ENCODE peak calls at places on chromosomes 5 and 9, in five cellular contexts. D is aorta, L is spleen, W is cardiac muscle cell, E is right cardiac atrium. I is an unnamed sample. For H3K27me3, the result is how much of the 10 kb centered on the place peaks cover.

GRCh38 chr5:108481355-108481931 is 99.5 kb upstream of the FBXL17 start:
- DNase-seq in D (no peak), E (no peak), W (peak), L (no peak), I (peak)

GRCh38 chr5:178266581-178266980 is 34.0 kb upstream of the PHYKPL start:
- DNase-seq in L (no peak), D (no peak), W (no peak), E (no peak), I (no peak)

GRCh38 chr9:122383992-122384461 is 13.2 kb downstream of the PTGS1 start:
- DNase-seq in D (no peak), L (no peak), E (no peak), W (peak), I (no peak)

GRCh38 chr5:141691286-141691866 is 9.3 kb upstream of the ARAP3 start:
- DNase-seq in D (no peak), W (no peak), E (no peak), L (no peak), I (no peak)

GRCh38 chr5:9498541-9499497 is 47.1 kb downstream of the SEMA5A start:
- DNase-seq in E (no peak), W (peak), D (no peak), L (no peak), I (no peak)

GRCh38 chr9:21761309-21761901 is 41.0 kb upstream of the MTAP start:
- DNase-seq in D (no peak), E (no peak), L (no peak), W (no peak), I (peak)

GRCh38 chr5:56786346-56786745 is 29.0 kb upstream of the MAP3K1 start:
- DNase-seq in W (no peak), E (no peak), D (no peak), L (no peak), I (no peak)

GRCh38 chr5:156715287-156715686 is 134.8 kb upstream of the PPP1R2B start:
- DNase-seq in E (no peak), W (no peak), D (no peak), L (no peak), I (no peak)

GRCh38 chr9:128636024-128636390 is 20.6 kb downstream of the DYNC2I2 start:
- DNase-seq in D (no peak), L (no peak), E (peak), W (peak), I (no peak)

GRCh38 chr5:122076669-122077450 is 1.2 kb downstream of the LOX start:
- DNase-seq in L (peak), E (peak), W (peak), D (peak), I (peak)

GRCh38 chr5:111223790-111224560 is at the start of gene CAMK4:
- DNase-seq in D (peak), W (peak), E (peak), L (peak), I (peak)

GRCh38 chr5:10307206-10308148 is at the start of gene CMBL:
- DNase-seq in L (peak), W (peak), E (peak), D (peak), I (peak)

GRCh38 chr5:180026320-180026719 is 45.2 kb downstream of the RNF130 start:
- DNase-seq in D (no peak), W (peak), L (no peak), E (no peak), I (no peak)

GRCh38 chr9:119933191-119933590 is 564.0 kb upstream of the BRINP1 start:
- DNase-seq in L (no peak), E (no peak), W (no peak), D (no peak), I (no peak)

GRCh38 chr5:132017738-132018625 is 6.5 kb upstream of the ACSL6 start:
- DNase-seq in E (no peak), D (peak), L (no peak), W (no peak), I (no peak)

GRCh38 chr5:133607451-133607850 is 4.9 kb downstream of the FSTL4 start:
- DNase-seq in E (no peak), D (no peak), L (no peak), W (no peak), I (no peak)

GRCh38 chr5:32651089-32651488 is 60.0 kb upstream of the NPR3 start:
- DNase-seq in L (no peak), E (no peak), W (no peak), D (no peak), I (no peak)

GRCh38 chr5:146340260-146341081 is 1.8 kb downstream of the POU4F3 start:
- DNase-seq in E (peak), L (no peak), W (peak), D (peak), I (no peak)

GRCh38 chr9:114102484-114102883 is 3.4 kb upstream of the KIF12 start:
- DNase-seq in D (no peak), L (no peak), W (no peak), E (no peak), I (no peak)

GRCh38 chr5:172786736-172787462 is 15.9 kb upstream of the DUSP1 start:
- DNase-seq in D (no peak), L (no peak), E (no peak), W (no peak), I (no peak)

GRCh38 chr5:154044585-154044984 is 5.8 kb downstream of the MFAP3 start:
- DNase-seq in E (no peak), W (no peak), L (no peak), D (no peak), I (no peak)

GRCh38 chr5:116887104-116887503 is 312.5 kb upstream of the SEMA6A start:
- DNase-seq in W (no peak), E (no peak), L (no peak), D (no peak), I (no peak)

GRCh38 chr5:116898917-116899316 is 324.3 kb upstream of the SEMA6A start:
- DNase-seq in E (no peak), W (no peak), D (no peak), L (no peak), I (no peak)

GRCh38 chr5:116896001-116896400 is 321.4 kb upstream of the SEMA6A start:
- DNase-seq in W (no peak), L (no peak), D (no peak), E (no peak), I (no peak)

GRCh38 chr5:116897291-116897690 is 322.7 kb upstream of the SEMA6A start:
- DNase-seq in E (no peak), L (no peak), W (no peak), D (no peak), I (no peak)

DNA sequence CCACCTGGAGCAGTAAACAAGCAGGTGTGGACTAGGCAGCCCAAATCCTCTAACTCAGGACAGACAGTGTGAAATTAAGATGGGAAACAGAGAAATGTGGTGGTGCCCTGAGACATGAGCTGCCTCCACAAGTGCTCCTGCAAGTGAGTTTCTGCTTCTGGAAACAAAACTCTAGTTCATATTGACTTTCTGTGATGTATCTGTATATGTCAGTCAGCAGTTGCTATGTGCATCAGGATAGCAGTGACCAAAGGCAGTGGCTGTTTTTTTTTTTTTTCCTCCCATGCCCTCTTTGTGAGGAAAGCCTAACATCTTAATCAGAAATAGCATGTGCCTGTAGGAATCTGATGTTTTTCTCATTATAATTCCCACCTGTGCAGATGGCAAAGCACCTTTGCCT is 318.4 kb upstream of the SEMA6A start:
- DNase-seq in L (no peak), E (no peak), W (no peak), D (no peak), I (no peak)
- H3K27me3 ChIP-seq in L (under half), E (under half), W (under half), D (under half), I (under half)

GRCh38 chr9:133571896-133572595 is 37.1 kb downstream of the FAM163B start:
- DNase-seq in E (no peak), W (no peak), D (no peak), L (no peak), I (no peak)
- H3K27me3 ChIP-seq in E (under half), W (under half), D (under half), L (half or more), I (under half)

GRCh38 chr5:135497971-135498661 is 37.6 kb downstream of the NEUROG1 start:
- DNase-seq in L (no peak), W (no peak), D (no peak), E (no peak), I (no peak)
- H3K27me3 ChIP-seq in L (under half), W (half or more), D (under half), E (under half), I (under half)

GRCh38 chr5:3201121-3201520 is 394.5 kb upstream of the IRX1 start:
- DNase-seq in L (no peak), W (no peak), D (no peak), E (no peak), I (no peak)
- H3K27me3 ChIP-seq in L (under half), W (under half), D (under half), E (under half), I (under half)

GRCh38 chr5:176719113-176719814 is 72.0 kb downstream of the TSPAN17 start:
- DNase-seq in D (no peak), W (no peak), L (no peak), E (no peak), I (no peak)
- H3K27me3 ChIP-seq in D (under half), W (under half), L (under half), E (under half), I (under half)

GRCh38 chr5:579211-579610 is 32.9 kb upstream of the CEP72 start:
- DNase-seq in L (no peak), W (no peak), E (no peak), D (no peak), I (no peak)
- H3K27me3 ChIP-seq in L (under half), W (under half), E (under half), D (under half), I (under half)

I was measured in GM06990.